ENCODE peak calls at places on chromosomes 11 and 22, in nine cellular contexts. R is H1, G is stomach, I is GM12878, O is SK-N-SH, S is A549, V is suprapubic skin, J is tibial nerve, A is sigmoid colon. C is an unnamed sample.
A peak's percentile ranks its signal among the peaks of the same experiment; 100 is the strongest.

GRCh38 chr11:10778217-10778970 is 27.3 kb downstream of the CTR9 start:
- DNase-seq in R (no peak), G (no peak), I (no peak), O (peak; percentile 78), S (no peak), V (peak; percentile 74), J (peak; percentile 27), A (peak; percentile 82), C (no peak)

GRCh38 chr22:38886333-38886732 is 14.3 kb upstream of the CBX6 start:
- DNase-seq in R (no peak), G (no peak), I (no peak), O (no peak), S (no peak), V (no peak), J (no peak), A (no peak), C (no peak)

GRCh38 chr11:130786987-130787688 is 129.1 kb downstream of the SNX19 start:
- DNase-seq in R (no peak), G (no peak), I (no peak), O (no peak), S (no peak), V (no peak), J (no peak), A (no peak), C (no peak)

GRCh38 chr11:8382436-8383053 is 118.9 kb upstream of the LMO1 start:
- DNase-seq in R (no peak), G (no peak), I (no peak), O (no peak), S (no peak), V (no peak), J (no peak), A (no peak), C (no peak)

GRCh38 chr11:4826425-4826824 is 5.3 kb downstream of the OR51F2 start:
- DNase-seq in R (no peak), G (no peak), I (no peak), O (no peak), S (no peak), V (no peak), J (no peak), A (no peak), C (no peak)

GRCh38 chr22:45007247-45007945 is 2.4 kb downstream of the PHF21B start:
- DNase-seq in R (no peak), G (no peak), I (no peak), O (peak; percentile 91), S (peak; percentile 16), V (no peak), J (no peak), A (no peak), C (peak; percentile 61)

GRCh38 chr11:56816259-56816658 is 67.8 kb upstream of the OR9G4 start:
- DNase-seq in R (no peak), G (no peak), I (no peak), O (no peak), S (no peak), V (no peak), J (no peak), A (no peak), C (no peak)

GRCh38 chr11:66686100-66686785 is 8.6 kb upstream of the RBM4B start:
- DNase-seq in R (no peak), G (no peak), I (no peak), O (no peak), S (no peak), V (no peak), J (no peak), A (no peak), C (no peak)

GRCh38 chr11:38791346-38791961 is 2193.4 kb upstream of the RAG2 start:
- DNase-seq in R (peak; percentile 5), G (no peak), I (no peak), O (peak; percentile 57), S (peak; percentile 62), V (no peak), J (peak; percentile 67), A (no peak), C (peak; percentile 22)

GRCh38 chr11:607971-608659 is 7.6 kb downstream of the IRF7 start:
- DNase-seq in R (no peak), G (no peak), I (no peak), O (no peak), S (no peak), V (peak; percentile 62), J (no peak), A (no peak), C (peak; percentile 26)

GRCh38 chr11:134846776-134847722 is 435.0 kb upstream of the B3GAT1 start:
- DNase-seq in R (no peak), G (no peak), I (no peak), O (no peak), S (no peak), V (no peak), J (no peak), A (no peak), C (no peak)

GRCh38 chr11:134849833-134850232 is 437.8 kb upstream of the B3GAT1 start:
- DNase-seq in R (no peak), G (no peak), I (no peak), O (no peak), S (no peak), V (no peak), J (no peak), A (no peak), C (no peak)

GRCh38 chr11:134854391-134854991 is 442.4 kb upstream of the B3GAT1 start:
- DNase-seq in R (no peak), G (no peak), I (no peak), O (no peak), S (no peak), V (no peak), J (no peak), A (no peak), C (no peak)

GRCh38 chr11:134853972-134854371 is 441.9 kb upstream of the B3GAT1 start:
- DNase-seq in R (no peak), G (no peak), I (no peak), O (no peak), S (no peak), V (no peak), J (no peak), A (no peak), C (no peak)

GRCh38 chr11:134850566-134850965 is 438.5 kb upstream of the B3GAT1 start:
- DNase-seq in R (no peak), G (no peak), I (no peak), O (no peak), S (no peak), V (no peak), J (no peak), A (no peak), C (no peak)
- TF ChIP-seq EP300 in R (no peak), G (no peak), I (no peak), O (no peak), S (no peak), V (no peak), J (no peak), A (no peak), C (no peak)

DNA sequence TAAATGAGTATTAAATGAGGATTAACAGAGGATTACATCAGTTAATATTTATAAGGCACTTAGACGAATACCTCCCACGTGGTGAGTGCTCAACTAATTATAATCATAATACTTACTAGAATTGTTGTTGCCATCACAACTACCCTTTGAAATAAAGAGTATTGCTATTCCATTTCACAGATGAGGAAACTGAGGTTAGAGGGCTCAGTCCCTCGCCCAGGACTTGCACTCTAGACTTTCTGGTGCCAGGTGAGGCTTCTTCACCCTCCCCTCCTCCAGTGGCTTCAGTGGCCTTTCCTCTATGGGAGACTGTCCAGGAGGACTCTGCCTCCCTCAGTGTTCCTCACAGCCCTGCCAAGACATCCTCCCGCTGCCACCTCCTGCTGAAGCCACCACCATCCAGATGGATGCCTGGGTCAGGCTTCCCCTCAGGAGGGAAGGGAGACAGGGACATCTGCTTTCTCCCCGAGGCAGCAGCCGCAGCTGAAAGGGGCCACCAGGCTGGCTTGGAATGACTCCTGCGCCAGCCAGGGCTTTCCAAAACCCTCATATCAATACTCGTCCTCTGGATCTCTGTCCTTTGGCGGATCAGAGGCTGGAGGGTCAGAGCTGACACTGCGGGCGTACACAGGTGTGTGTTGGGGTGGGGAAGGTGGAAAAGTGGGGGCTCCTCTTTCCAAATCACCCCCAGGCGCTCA is 580.1 kb downstream of the BUD13 start:
- DNase-seq in R (no peak), G (no peak), I (no peak), O (peak; percentile 74), S (no peak), V (no peak), J (no peak), A (no peak), C (no peak)
- H3K4me3 ChIP-seq in R (peak overlapping the region; percentile 58), G (peak overlapping the region; percentile 52), I (no peak overlapping the region), O (peak overlapping the region; percentile 71), S (no peak overlapping the region), V (peak overlapping the region; percentile 52), J (peak overlapping the region; percentile 13), A (peak overlapping the region; percentile 20), C (peak overlapping the region; percentile 41)

DNA sequence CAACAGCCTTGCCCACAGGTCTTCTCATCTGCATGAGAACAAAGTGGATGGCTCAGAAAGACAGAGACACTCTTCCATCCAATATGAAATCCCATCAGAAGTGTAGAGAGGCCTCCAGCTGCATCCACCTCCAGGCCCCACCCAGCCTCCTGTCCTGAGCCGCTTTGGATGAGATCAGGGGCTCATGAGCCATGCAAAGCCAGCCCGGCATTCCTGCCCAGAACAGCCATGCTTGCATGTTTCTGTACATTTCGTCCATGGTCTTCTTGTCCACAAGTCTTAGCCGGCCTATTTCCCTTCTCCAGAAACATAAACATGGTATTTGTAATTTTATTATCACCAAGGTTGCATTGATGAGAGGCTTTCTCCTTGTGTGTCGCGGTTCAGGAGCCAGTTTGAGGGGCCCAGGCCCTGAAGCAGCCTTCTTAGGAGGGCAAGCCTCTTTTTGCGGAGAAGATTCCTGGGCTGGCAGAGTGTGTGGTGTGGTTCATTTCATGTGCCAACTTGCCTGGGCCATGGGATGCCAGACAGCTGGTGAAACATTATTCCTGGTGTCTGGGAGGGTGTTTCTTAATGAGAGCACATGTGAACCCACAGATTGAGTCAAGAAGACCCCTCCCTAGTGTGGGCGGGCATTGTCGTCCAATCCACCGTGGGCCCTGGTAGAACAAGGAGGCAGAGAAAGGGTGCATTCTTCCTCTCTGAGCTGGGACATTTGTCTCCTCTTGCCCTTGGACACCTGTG is 928.9 kb downstream of the TBC1D22A start:
- DNase-seq in R (no peak), G (no peak), I (no peak), O (no peak), S (no peak), V (no peak), J (no peak), A (no peak), C (no peak)
- TF ChIP-seq EP300 in R (no peak), G (no peak), I (no peak), O (no peak), S (no peak), V (no peak), J (no peak), A (no peak), C (no peak)

DNA sequence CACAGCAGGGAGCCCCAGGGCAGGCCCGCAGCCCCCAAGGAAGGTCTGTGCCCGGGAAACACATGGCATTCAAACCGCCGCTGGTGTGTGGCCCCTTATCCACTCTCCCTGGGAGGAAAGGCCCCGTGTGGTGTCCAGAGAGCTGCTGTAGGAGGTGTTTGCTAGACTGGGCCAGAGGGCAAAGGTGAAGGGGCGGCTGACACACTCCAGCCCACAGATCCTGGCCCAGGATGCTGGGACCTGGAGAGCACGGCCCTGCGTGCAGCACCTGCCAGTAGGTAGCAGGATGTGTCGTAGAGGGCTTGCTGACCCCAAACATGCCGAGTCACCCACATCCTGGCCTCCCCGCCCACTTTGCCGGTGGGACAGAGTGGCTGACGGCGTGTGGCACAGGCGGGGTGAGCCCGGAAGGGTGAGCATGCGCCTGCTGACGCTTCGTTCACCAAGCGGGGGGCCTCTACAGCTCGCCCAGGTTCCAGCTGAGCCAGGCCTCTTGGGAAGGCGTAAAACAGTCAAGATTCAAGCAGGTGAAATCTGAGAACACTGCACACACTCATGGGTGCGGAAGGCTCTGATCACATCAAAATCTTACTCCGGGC is 11.0 kb downstream of the OSBPL5 start:
- DNase-seq in R (no peak), G (no peak), I (no peak), O (no peak), S (no peak), V (no peak), J (no peak), A (no peak), C (peak; percentile 39)
- H3K4me3 ChIP-seq in R (no peak overlapping the region), G (no peak overlapping the region), I (no peak overlapping the region), O (no peak overlapping the region), S (no peak overlapping the region), V (no peak overlapping the region), J (no peak overlapping the region), A (no peak overlapping the region), C (no peak overlapping the region)

C was measured in ovary.